ENCODE peak calls at places on chromosome 1, in eight cellular contexts. V, U, I, F, R, L, B and S are unnamed samples.

GRCh38 chr1:228007801-228008341 is 1.1 kb downstream of the WNT3A start:
- DNase-seq in V (no peak), U (no peak), I (no peak), F (no peak), R (no peak), L (peak; percentile 34), B (no peak), S (no peak)

GRCh38 chr1:24186993-24187790 is at the start of gene IFNLR1:
- DNase-seq in V (peak; percentile 55), U (peak; percentile 61), I (peak; percentile 62), F (no peak), R (no peak), L (peak; percentile 96), B (peak; percentile 36), S (no peak)

GRCh38 chr1:45772971-45773370 is 22.5 kb upstream of the IPP start:
- DNase-seq in V (no peak), U (no peak), I (no peak), F (no peak), R (no peak), L (peak; percentile 24), B (no peak), S (no peak)

GRCh38 chr1:119647734-119648619 is at the start of gene ZNF697:
- DNase-seq in V (no peak), U (peak; percentile 92), I (peak; percentile 10), F (peak; percentile 91), R (peak; percentile 98), L (peak; percentile 85), B (peak; percentile 98), S (peak; percentile 93)

GRCh38 chr1:218473527-218473926 is 128.4 kb downstream of the TGFB2 start:
- DNase-seq in V (no peak), U (no peak), I (no peak), F (no peak), R (peak; percentile 58), L (no peak), B (no peak), S (no peak)

GRCh38 chr1:62362061-62362951 is 43.1 kb upstream of the KANK4 start:
- DNase-seq in V (no peak), U (no peak), I (no peak), F (no peak), R (no peak), L (no peak), B (no peak), S (no peak)

GRCh38 chr1:23801338-23801748 is 789 bp upstream of the GALE start:
- DNase-seq in V (no peak), U (no peak), I (no peak), F (no peak), R (no peak), L (no peak), B (no peak), S (no peak)

GRCh38 chr1:92934395-92935378 is 26.6 kb downstream of the DIPK1A start:
- DNase-seq in V (no peak), U (peak; percentile 60), I (no peak), F (no peak), R (peak; percentile 55), L (no peak), B (no peak), S (peak; percentile 53)

GRCh38 chr1:237664327-237664726 is 226.4 kb downstream of the ZP4 start:
- DNase-seq in V (no peak), U (no peak), I (no peak), F (no peak), R (no peak), L (no peak), B (no peak), S (no peak)

GRCh38 chr1:1168451-1169411 is 4.9 kb upstream of the TTLL10 start:
- DNase-seq in V (no peak), U (no peak), I (peak; percentile 6), F (no peak), R (no peak), L (no peak), B (no peak), S (no peak)

GRCh38 chr1:207789792-207790787 is 38.2 kb downstream of the CD46 start:
- DNase-seq in V (no peak), U (no peak), I (no peak), F (no peak), R (no peak), L (no peak), B (no peak), S (no peak)